ENCODE peak calls at places on chromosome 5, in eight cellular contexts. N is NCI-H524; Y is stimulated activated CD4-positive, alpha-beta T cell treated with anti-CD3 and anti-CD28 coated beads, Interleukin-2, amount 100 ng/mL, for 48 hours; M is neural crest cell; Q is HEK293T; R is CD8-positive, alpha-beta memory T cell; X is neuronal stem cell; B is effector CD8-positive, alpha-beta T cell. K is an unnamed sample.

GRCh38 chr5:66248874-66249273 is 104.8 kb downstream of the SREK1 start:
- DNase-seq in N (no peak), Y (no peak), M (no peak), Q (no peak), R (no peak), X (no peak), B (no peak), K (no peak)

GRCh38 chr5:146448783-146449519 is 1.8 kb downstream of the TCERG1 start:
- DNase-seq in N (no peak), Y (no peak), M (no peak), Q (no peak), R (no peak), X (no peak), B (no peak), K (no peak)

GRCh38 chr5:128083811-128084227 is 253 bp downstream of the SLC12A2 start:
- DNase-seq in N (peak; percentile 59), Y (peak; percentile 13), M (peak; percentile 63), Q (no peak), R (no peak), X (no peak), B (no peak), K (no peak)

GRCh38 chr5:127186657-127187056 is 103.9 kb upstream of the MEGF10 start:
- DNase-seq in N (no peak), Y (no peak), M (no peak), Q (no peak), R (no peak), X (no peak), B (no peak), K (no peak)

GRCh38 chr5:73153513-73153912 is 19.5 kb upstream of the TMEM174 start:
- DNase-seq in N (no peak), Y (no peak), M (no peak), Q (no peak), R (no peak), X (no peak), B (no peak), K (no peak)

GRCh38 chr5:148932355-148932935 is 106.0 kb downstream of the ADRB2 start:
- DNase-seq in N (no peak), Y (no peak), M (no peak), Q (no peak), R (no peak), X (no peak), B (no peak), K (no peak)

GRCh38 chr5:95725937-95726810 is 5.0 kb upstream of the RHOBTB3 start:
- DNase-seq in N (no peak), Y (no peak), M (no peak), Q (no peak), R (no peak), X (no peak), B (no peak), K (no peak)

GRCh38 chr5:61563401-61563800 is 231.3 kb downstream of the ZSWIM6 start:
- DNase-seq in N (no peak), Y (no peak), M (no peak), Q (no peak), R (no peak), X (no peak), B (no peak), K (no peak)

GRCh38 chr5:114055318-114055788 is 306.5 kb upstream of the KCNN2 start:
- DNase-seq in N (peak; percentile 83), Y (no peak), M (peak; percentile 63), Q (peak; percentile 76), R (no peak), X (peak; percentile 65), B (no peak), K (no peak)

K was measured in activated T-cell treated with anti-CD3 and anti-CD28 coated beads for 1 hour.